ENCODE peak calls at places on chromosome 13, in seven cellular contexts. One of them, this sample, is unnamed.
A peak's percentile ranks its signal among the peaks of the same experiment; 100 is the strongest.

GRCh38 chr13:24618219-24618955 is 61.8 kb upstream of the ATP12A start:
- DNase-seq in AG04450: no peak
- DNase-seq in thyroid gland: peak; percentile 15
- DNase-seq in thoracic aorta: no peak
- DNase-seq in AG10803: no peak
- DNase-seq in H1: no peak
- DNase-seq in CD8-positive, alpha-beta T cell: peak; percentile 26
- DNase-seq in this sample: no peak

GRCh38 chr13:83881917-83882625 is at the start of gene SLITRK1:
- DNase-seq in AG10803: peak; percentile 52
- DNase-seq in AG04450: peak; percentile 42
- DNase-seq in CD8-positive, alpha-beta T cell: no peak
- DNase-seq in thoracic aorta: no peak
- DNase-seq in H1: peak; percentile 53
- DNase-seq in thyroid gland: peak; percentile 41
- DNase-seq in this sample: no peak

GRCh38 chr13:50170447-50171037 is 155.3 kb downstream of the KCNRG start:
- DNase-seq in AG04450: no peak
- DNase-seq in AG10803: peak; percentile 41
- DNase-seq in thyroid gland: no peak
- DNase-seq in CD8-positive, alpha-beta T cell: no peak
- DNase-seq in thoracic aorta: no peak
- DNase-seq in H1: no peak
- DNase-seq in this sample: no peak

GRCh38 chr13:49569993-49570689 is 15.2 kb downstream of the RCBTB1 start:
- DNase-seq in thoracic aorta: no peak
- DNase-seq in H1: no peak
- DNase-seq in CD8-positive, alpha-beta T cell: no peak
- DNase-seq in thyroid gland: no peak
- DNase-seq in AG10803: no peak
- DNase-seq in AG04450: no peak
- DNase-seq in this sample: no peak

GRCh38 chr13:110334841-110335490 is 27.9 kb downstream of the COL4A2 start:
- DNase-seq in AG04450: no peak
- DNase-seq in AG10803: no peak
- DNase-seq in CD8-positive, alpha-beta T cell: no peak
- DNase-seq in thyroid gland: peak; percentile 0
- DNase-seq in thoracic aorta: no peak
- DNase-seq in H1: no peak
- DNase-seq in this sample: no peak

GRCh38 chr13:39578821-39579291 is 24.1 kb downstream of the LHFPL6 start:
- DNase-seq in H1: no peak
- DNase-seq in AG10803: no peak
- DNase-seq in CD8-positive, alpha-beta T cell: no peak
- DNase-seq in thoracic aorta: no peak
- DNase-seq in AG04450: no peak
- DNase-seq in thyroid gland: no peak
- DNase-seq in this sample: no peak

GRCh38 chr13:100721885-100722512 is 47.4 kb upstream of the TMTC4 start:
- DNase-seq in CD8-positive, alpha-beta T cell: peak; percentile 12
- DNase-seq in AG04450: peak; percentile 39
- DNase-seq in thyroid gland: peak; percentile 52
- DNase-seq in AG10803: peak; percentile 44
- DNase-seq in H1: no peak
- DNase-seq in thoracic aorta: no peak
- DNase-seq in this sample: peak; percentile 7

GRCh38 chr13:100588350-100589177 is at the start of gene GGACT:
- DNase-seq in H1: peak; percentile 43
- DNase-seq in AG04450: no peak
- DNase-seq in AG10803: peak; percentile 58
- DNase-seq in thoracic aorta: peak; percentile 20
- DNase-seq in CD8-positive, alpha-beta T cell: peak; percentile 68
- DNase-seq in thyroid gland: peak; percentile 72
- DNase-seq in this sample: no peak

GRCh38 chr13:47457631-47458030 is 543.4 kb downstream of the SUCLA2 start:
- DNase-seq in thoracic aorta: no peak
- DNase-seq in H1: no peak
- DNase-seq in thyroid gland: no peak
- DNase-seq in AG10803: peak; percentile 88
- DNase-seq in AG04450: no peak
- DNase-seq in CD8-positive, alpha-beta T cell: no peak
- DNase-seq in this sample: no peak
- H3K4me3 ChIP-seq in thoracic aorta: no peak overlapping the region
- H3K4me3 ChIP-seq in H1: no peak overlapping the region
- H3K4me3 ChIP-seq in thyroid gland: no peak overlapping the region
- H3K4me3 ChIP-seq in AG10803: no peak overlapping the region
- H3K4me3 ChIP-seq in AG04450: no peak overlapping the region
- H3K4me3 ChIP-seq in CD8-positive, alpha-beta T cell: no peak overlapping the region
- H3K4me3 ChIP-seq in this sample: no peak overlapping the region

GRCh38 chr13:27183561-27184147 is 12.0 kb upstream of the USP12 start:
- DNase-seq in H1: no peak
- DNase-seq in AG10803: peak; percentile 37
- DNase-seq in thyroid gland: no peak
- DNase-seq in AG04450: no peak
- DNase-seq in thoracic aorta: no peak
- DNase-seq in CD8-positive, alpha-beta T cell: no peak
- DNase-seq in this sample: peak; percentile 97

GRCh38 chr13:27182054-27182453 is 10.4 kb upstream of the USP12 start:
- DNase-seq in AG10803: no peak
- DNase-seq in CD8-positive, alpha-beta T cell: no peak
- DNase-seq in H1: no peak
- DNase-seq in AG04450: no peak
- DNase-seq in thyroid gland: no peak
- DNase-seq in thoracic aorta: no peak
- DNase-seq in this sample: no peak

GRCh38 chr13:27186295-27186694 is 14.7 kb upstream of the USP12 start:
- DNase-seq in thoracic aorta: no peak
- DNase-seq in H1: no peak
- DNase-seq in CD8-positive, alpha-beta T cell: no peak
- DNase-seq in thyroid gland: no peak
- DNase-seq in AG10803: no peak
- DNase-seq in AG04450: no peak
- DNase-seq in this sample: no peak

GRCh38 chr13:27177852-27178251 is 6.2 kb upstream of the USP12 start:
- DNase-seq in thyroid gland: no peak
- DNase-seq in AG04450: no peak
- DNase-seq in H1: no peak
- DNase-seq in CD8-positive, alpha-beta T cell: no peak
- DNase-seq in AG10803: no peak
- DNase-seq in thoracic aorta: no peak
- DNase-seq in this sample: no peak

DNA sequence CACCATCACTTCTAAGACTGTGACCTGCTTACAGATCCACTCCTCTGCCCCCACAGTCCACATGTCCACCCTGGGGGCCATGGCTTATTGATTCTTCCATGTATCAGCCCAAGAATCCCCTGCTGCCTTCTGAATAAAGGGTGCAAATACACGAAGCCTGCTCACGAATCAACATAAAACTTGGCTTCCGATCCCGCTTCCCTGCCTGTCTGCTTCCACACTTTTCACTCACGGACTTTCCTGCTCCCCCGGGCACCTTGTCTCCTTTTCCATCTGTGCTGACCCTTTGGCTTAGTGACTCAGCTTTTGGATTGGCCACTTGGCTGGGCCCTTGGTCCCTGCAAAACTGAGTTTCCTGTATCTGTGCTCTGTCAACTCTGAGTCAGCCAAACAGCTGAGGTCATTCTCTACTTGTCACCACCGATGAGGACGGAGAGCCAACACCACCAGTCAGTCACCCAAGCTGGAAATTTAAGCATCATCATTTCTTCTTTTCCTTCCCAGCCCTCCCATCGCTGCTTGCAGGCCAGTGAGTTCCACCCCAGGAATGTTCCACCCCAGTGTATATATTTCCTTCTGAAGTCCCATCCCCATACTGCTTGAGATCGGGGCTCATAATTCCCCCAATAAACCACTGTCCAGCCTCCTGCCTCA is 11.4 kb upstream of the USP12 start:
- DNase-seq in AG04450: no peak
- DNase-seq in CD8-positive, alpha-beta T cell: no peak
- DNase-seq in H1: no peak
- DNase-seq in AG10803: peak; percentile 80
- DNase-seq in thyroid gland: no peak
- DNase-seq in thoracic aorta: peak; percentile 66
- DNase-seq in this sample: peak; percentile 69
- TF ChIP-seq CTCF in AG04450: no peak
- TF ChIP-seq CTCF in CD8-positive, alpha-beta T cell: no peak
- TF ChIP-seq CTCF in H1: no peak
- TF ChIP-seq CTCF in AG10803: no peak
- TF ChIP-seq CTCF in thyroid gland: no peak
- TF ChIP-seq CTCF in thoracic aorta: no peak
- TF ChIP-seq CTCF in this sample: no peak

DNA sequence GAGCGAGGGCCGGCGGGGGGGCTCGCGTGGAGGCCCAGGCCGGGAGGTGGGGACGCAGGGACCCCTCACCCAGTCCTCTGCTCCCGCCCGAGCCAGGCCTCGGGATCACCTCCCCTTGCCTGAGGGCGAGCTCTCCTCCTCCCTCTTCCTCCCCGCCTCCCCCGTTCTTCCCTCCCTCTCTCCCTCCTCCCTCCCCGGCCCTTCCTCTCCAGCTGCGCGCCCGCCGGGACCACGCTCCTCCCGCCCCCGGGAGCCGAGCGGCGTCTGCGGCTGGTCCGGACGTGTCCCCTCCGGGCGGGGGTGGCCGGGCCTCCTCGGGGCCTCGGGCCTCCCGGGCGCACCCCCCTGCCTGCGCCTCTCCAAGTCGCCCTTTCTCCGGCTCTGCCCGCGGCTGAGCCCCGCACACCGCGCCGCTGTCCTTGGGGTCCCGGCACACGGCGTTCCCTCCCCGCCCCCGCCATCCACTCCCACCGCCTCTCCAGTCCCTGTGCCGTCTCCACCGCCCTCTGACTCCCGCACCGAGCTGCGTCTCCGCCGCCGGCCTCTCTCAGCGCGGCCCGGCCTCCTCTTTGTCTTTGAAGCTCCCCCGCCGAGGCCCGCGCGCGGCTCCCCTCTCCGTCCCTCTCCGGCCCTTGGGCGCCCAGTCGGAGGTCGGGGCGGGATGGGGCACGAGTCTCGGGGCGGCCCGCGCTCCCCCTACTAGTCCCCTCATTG is 5.7 kb downstream of the SOX1 start:
- DNase-seq in thoracic aorta: no peak
- DNase-seq in H1: no peak
- DNase-seq in thyroid gland: no peak
- DNase-seq in CD8-positive, alpha-beta T cell: no peak
- DNase-seq in AG04450: no peak
- DNase-seq in AG10803: no peak
- DNase-seq in this sample: no peak
- H3K4me3 ChIP-seq in thoracic aorta: peak overlapping the region; percentile 35
- H3K4me3 ChIP-seq in H1: peak overlapping the region; percentile 70
- H3K4me3 ChIP-seq in thyroid gland: no peak overlapping the region
- H3K4me3 ChIP-seq in CD8-positive, alpha-beta T cell: no peak overlapping the region
- H3K4me3 ChIP-seq in AG04450: no peak overlapping the region
- H3K4me3 ChIP-seq in AG10803: no peak overlapping the region
- H3K4me3 ChIP-seq in this sample: no peak overlapping the region

GRCh38 chr13:26050568-26051230 is 1.1 kb downstream of the SHISA2 start:
- DNase-seq in thoracic aorta: no peak
- DNase-seq in CD8-positive, alpha-beta T cell: no peak
- DNase-seq in H1: no peak
- DNase-seq in AG04450: no peak
- DNase-seq in thyroid gland: peak; percentile 72
- DNase-seq in AG10803: no peak
- DNase-seq in this sample: no peak
- TF ChIP-seq CTCF in thoracic aorta: no peak
- TF ChIP-seq CTCF in CD8-positive, alpha-beta T cell: no peak
- TF ChIP-seq CTCF in H1: peak; percentile 13
- TF ChIP-seq CTCF in AG04450: no peak
- TF ChIP-seq CTCF in thyroid gland: no peak
- TF ChIP-seq CTCF in AG10803: no peak
- TF ChIP-seq CTCF in this sample: no peak

GRCh38 chr13:40809471-40809870 is 20.1 kb downstream of the SLC25A15 start:
- DNase-seq in AG10803: no peak
- DNase-seq in AG04450: no peak
- DNase-seq in CD8-positive, alpha-beta T cell: no peak
- DNase-seq in H1: no peak
- DNase-seq in thoracic aorta: no peak
- DNase-seq in thyroid gland: peak; percentile 70
- DNase-seq in this sample: no peak
- H3K4me3 ChIP-seq in AG10803: no peak overlapping the region
- H3K4me3 ChIP-seq in AG04450: no peak overlapping the region
- H3K4me3 ChIP-seq in CD8-positive, alpha-beta T cell: no peak overlapping the region
- H3K4me3 ChIP-seq in H1: no peak overlapping the region
- H3K4me3 ChIP-seq in thoracic aorta: no peak overlapping the region
- H3K4me3 ChIP-seq in thyroid gland: no peak overlapping the region
- H3K4me3 ChIP-seq in this sample: no peak overlapping the region

GRCh38 chr13:71242191-71242590 is 624.8 kb downstream of the DACH1 start:
- DNase-seq in AG10803: no peak
- DNase-seq in CD8-positive, alpha-beta T cell: no peak
- DNase-seq in thoracic aorta: no peak
- DNase-seq in AG04450: no peak
- DNase-seq in thyroid gland: no peak
- DNase-seq in H1: no peak
- DNase-seq in this sample: no peak

GRCh38 chr13:71244181-71244580 is 622.8 kb downstream of the DACH1 start:
- DNase-seq in CD8-positive, alpha-beta T cell: no peak
- DNase-seq in thyroid gland: no peak
- DNase-seq in AG04450: no peak
- DNase-seq in AG10803: no peak
- DNase-seq in H1: no peak
- DNase-seq in thoracic aorta: no peak
- DNase-seq in this sample: no peak

GRCh38 chr13:71237332-71237731 is 629.7 kb downstream of the DACH1 start:
- DNase-seq in AG04450: no peak
- DNase-seq in thoracic aorta: no peak
- DNase-seq in thyroid gland: no peak
- DNase-seq in H1: no peak
- DNase-seq in CD8-positive, alpha-beta T cell: no peak
- DNase-seq in AG10803: no peak
- DNase-seq in this sample: no peak

DNA sequence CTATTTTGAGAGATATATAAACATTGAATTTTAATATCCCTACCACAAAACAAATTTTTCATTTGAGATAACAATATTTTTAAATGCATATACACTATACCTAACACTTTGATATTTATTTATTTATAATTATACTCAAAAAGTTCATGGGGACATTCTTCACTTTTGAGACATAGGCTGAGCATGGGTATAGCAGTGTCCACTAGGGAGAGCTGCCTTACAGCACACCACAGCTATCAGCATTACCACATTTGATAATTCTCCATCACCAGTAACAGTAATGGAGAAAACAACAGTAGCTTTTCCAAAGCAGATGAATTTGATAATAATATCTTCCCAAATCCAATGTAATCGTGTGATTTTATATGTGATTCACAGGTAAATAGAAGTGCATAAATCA is 626.1 kb downstream of the DACH1 start:
- DNase-seq in CD8-positive, alpha-beta T cell: no peak
- DNase-seq in thoracic aorta: no peak
- DNase-seq in AG04450: no peak
- DNase-seq in AG10803: no peak
- DNase-seq in thyroid gland: no peak
- DNase-seq in H1: no peak
- DNase-seq in this sample: no peak
- TF ChIP-seq CTCF in CD8-positive, alpha-beta T cell: no peak
- TF ChIP-seq CTCF in thoracic aorta: no peak
- TF ChIP-seq CTCF in AG04450: peak; percentile 40
- TF ChIP-seq CTCF in AG10803: no peak
- TF ChIP-seq CTCF in thyroid gland: no peak
- TF ChIP-seq CTCF in H1: peak; percentile 41
- TF ChIP-seq CTCF in this sample: peak; percentile 80